ENCODE peak calls at places on chromosomes 11 and 22, in nine cellular contexts. One of them, this sample, is unnamed.

GRCh38 chr11:103800406-103801114 is 235.9 kb upstream of the DDI1 start:
- DNase-seq in NCI-H2171 treated with DMSO at 0.1 percent for 48 hours: no peak
- DNase-seq in tibial nerve: no peak
- DNase-seq in ecto neural progenitor cell: no peak
- DNase-seq in spleen: no peak
- DNase-seq in GDM1: no peak
- DNase-seq in nucleus accumbens: no peak
- DNase-seq in H54: no peak
- DNase-seq in EH: no peak
- DNase-seq in this sample: no peak

GRCh38 chr22:36286096-36286957 is 33.4 kb downstream of the APOL1 start:
- DNase-seq in NCI-H2171 treated with DMSO at 0.1 percent for 48 hours: peak; percentile 69
- DNase-seq in tibial nerve: peak; percentile 75
- DNase-seq in ecto neural progenitor cell: peak; percentile 90
- DNase-seq in spleen: peak; percentile 89
- DNase-seq in GDM1: peak; percentile 15
- DNase-seq in nucleus accumbens: peak; percentile 74
- DNase-seq in H54: peak; percentile 76
- DNase-seq in EH: peak; percentile 75
- DNase-seq in this sample: peak; percentile 70

GRCh38 chr11:120883404-120884135 is 140.3 kb upstream of the TBCEL start:
- DNase-seq in NCI-H2171 treated with DMSO at 0.1 percent for 48 hours: no peak
- DNase-seq in tibial nerve: peak; percentile 30
- DNase-seq in ecto neural progenitor cell: no peak
- DNase-seq in spleen: no peak
- DNase-seq in GDM1: no peak
- DNase-seq in nucleus accumbens: peak; percentile 19
- DNase-seq in H54: no peak
- DNase-seq in EH: peak; percentile 16
- DNase-seq in this sample: no peak

GRCh38 chr11:99418927-99419707 is 398.4 kb downstream of the CNTN5 start:
- DNase-seq in NCI-H2171 treated with DMSO at 0.1 percent for 48 hours: peak; percentile 22
- DNase-seq in tibial nerve: no peak
- DNase-seq in ecto neural progenitor cell: no peak
- DNase-seq in spleen: no peak
- DNase-seq in GDM1: no peak
- DNase-seq in nucleus accumbens: no peak
- DNase-seq in H54: no peak
- DNase-seq in EH: no peak
- DNase-seq in this sample: no peak

GRCh38 chr11:72441647-72442267 is 7.4 kb upstream of the CLPB start:
- DNase-seq in NCI-H2171 treated with DMSO at 0.1 percent for 48 hours: no peak
- DNase-seq in tibial nerve: no peak
- DNase-seq in ecto neural progenitor cell: no peak
- DNase-seq in spleen: no peak
- DNase-seq in GDM1: peak; percentile 10
- DNase-seq in nucleus accumbens: no peak
- DNase-seq in H54: no peak
- DNase-seq in EH: peak; percentile 44
- DNase-seq in this sample: no peak

GRCh38 chr11:80414766-80415165 is 973.9 kb upstream of the TENM4 start:
- DNase-seq in NCI-H2171 treated with DMSO at 0.1 percent for 48 hours: no peak
- DNase-seq in tibial nerve: no peak
- DNase-seq in ecto neural progenitor cell: no peak
- DNase-seq in spleen: no peak
- DNase-seq in GDM1: no peak
- DNase-seq in nucleus accumbens: no peak
- DNase-seq in H54: no peak
- DNase-seq in EH: no peak
- DNase-seq in this sample: no peak

GRCh38 chr22:25354456-25354855 is 135.0 kb downstream of the CRYBB2 start:
- DNase-seq in NCI-H2171 treated with DMSO at 0.1 percent for 48 hours: no peak
- DNase-seq in tibial nerve: no peak
- DNase-seq in ecto neural progenitor cell: no peak
- DNase-seq in spleen: peak; percentile 43
- DNase-seq in GDM1: no peak
- DNase-seq in nucleus accumbens: no peak
- DNase-seq in H54: no peak
- DNase-seq in EH: no peak
- DNase-seq in this sample: no peak

GRCh38 chr22:22185217-22185616 is 59.4 kb upstream of the VPREB1 start:
- DNase-seq in NCI-H2171 treated with DMSO at 0.1 percent for 48 hours: no peak
- DNase-seq in tibial nerve: no peak
- DNase-seq in ecto neural progenitor cell: no peak
- DNase-seq in spleen: no peak
- DNase-seq in GDM1: no peak
- DNase-seq in nucleus accumbens: no peak
- DNase-seq in H54: no peak
- DNase-seq in EH: no peak
- DNase-seq in this sample: no peak

GRCh38 chr11:73493838-73494598 is 103.9 kb downstream of the FAM168A start:
- DNase-seq in NCI-H2171 treated with DMSO at 0.1 percent for 48 hours: no peak
- DNase-seq in tibial nerve: no peak
- DNase-seq in ecto neural progenitor cell: no peak
- DNase-seq in spleen: no peak
- DNase-seq in GDM1: no peak
- DNase-seq in nucleus accumbens: no peak
- DNase-seq in H54: peak; percentile 61
- DNase-seq in EH: peak; percentile 88
- DNase-seq in this sample: peak; percentile 19

GRCh38 chr11:118878187-118878586 is 5.5 kb upstream of the CXCR5 start:
- DNase-seq in NCI-H2171 treated with DMSO at 0.1 percent for 48 hours: no peak
- DNase-seq in tibial nerve: no peak
- DNase-seq in ecto neural progenitor cell: no peak
- DNase-seq in spleen: no peak
- DNase-seq in GDM1: no peak
- DNase-seq in nucleus accumbens: no peak
- DNase-seq in H54: no peak
- DNase-seq in EH: no peak
- DNase-seq in this sample: no peak

GRCh38 chr11:74849525-74850391 is 99.1 kb downstream of the XRRA1 start:
- DNase-seq in NCI-H2171 treated with DMSO at 0.1 percent for 48 hours: no peak
- DNase-seq in tibial nerve: no peak
- DNase-seq in ecto neural progenitor cell: no peak
- DNase-seq in spleen: no peak
- DNase-seq in GDM1: no peak
- DNase-seq in nucleus accumbens: no peak
- DNase-seq in H54: peak; percentile 45
- DNase-seq in EH: peak; percentile 77
- DNase-seq in this sample: peak; percentile 64

GRCh38 chr11:17528181-17528691 is 16.0 kb downstream of the USH1C start:
- DNase-seq in NCI-H2171 treated with DMSO at 0.1 percent for 48 hours: no peak
- DNase-seq in tibial nerve: peak; percentile 28
- DNase-seq in ecto neural progenitor cell: peak; percentile 85
- DNase-seq in spleen: no peak
- DNase-seq in GDM1: no peak
- DNase-seq in nucleus accumbens: peak; percentile 61
- DNase-seq in H54: peak; percentile 82
- DNase-seq in EH: peak; percentile 43
- DNase-seq in this sample: peak; percentile 80

GRCh38 chr11:74694136-74694535 is 37.1 kb downstream of the CHRDL2 start:
- DNase-seq in NCI-H2171 treated with DMSO at 0.1 percent for 48 hours: no peak
- DNase-seq in tibial nerve: no peak
- DNase-seq in ecto neural progenitor cell: no peak
- DNase-seq in spleen: no peak
- DNase-seq in GDM1: no peak
- DNase-seq in nucleus accumbens: no peak
- DNase-seq in H54: no peak
- DNase-seq in EH: peak; percentile 31
- DNase-seq in this sample: no peak

GRCh38 chr11:102592634-102593581 is 32.2 kb downstream of the MMP20 start:
- DNase-seq in NCI-H2171 treated with DMSO at 0.1 percent for 48 hours: no peak
- DNase-seq in tibial nerve: no peak
- DNase-seq in ecto neural progenitor cell: no peak
- DNase-seq in spleen: no peak
- DNase-seq in GDM1: no peak
- DNase-seq in nucleus accumbens: no peak
- DNase-seq in H54: no peak
- DNase-seq in EH: peak; percentile 46
- DNase-seq in this sample: peak; percentile 32

GRCh38 chr22:36332623-36333331 is 55.0 kb downstream of the MYH9 start:
- DNase-seq in NCI-H2171 treated with DMSO at 0.1 percent for 48 hours: peak; percentile 81
- DNase-seq in tibial nerve: no peak
- DNase-seq in ecto neural progenitor cell: no peak
- DNase-seq in spleen: peak; percentile 77
- DNase-seq in GDM1: peak; percentile 35
- DNase-seq in nucleus accumbens: peak; percentile 50
- DNase-seq in H54: no peak
- DNase-seq in EH: peak; percentile 81
- DNase-seq in this sample: no peak

GRCh38 chr11:79110796-79111195 is 330.0 kb downstream of the TENM4 start:
- DNase-seq in NCI-H2171 treated with DMSO at 0.1 percent for 48 hours: no peak
- DNase-seq in tibial nerve: no peak
- DNase-seq in ecto neural progenitor cell: no peak
- DNase-seq in spleen: no peak
- DNase-seq in GDM1: no peak
- DNase-seq in nucleus accumbens: no peak
- DNase-seq in H54: no peak
- DNase-seq in EH: no peak
- DNase-seq in this sample: no peak

GRCh38 chr22:36362819-36363377 is 24.9 kb downstream of the MYH9 start:
- DNase-seq in NCI-H2171 treated with DMSO at 0.1 percent for 48 hours: no peak
- DNase-seq in tibial nerve: no peak
- DNase-seq in ecto neural progenitor cell: no peak
- DNase-seq in spleen: no peak
- DNase-seq in GDM1: no peak
- DNase-seq in nucleus accumbens: no peak
- DNase-seq in H54: no peak
- DNase-seq in EH: peak; percentile 73
- DNase-seq in this sample: no peak

GRCh38 chr11:4127357-4127756 is 32.8 kb downstream of the RRM1 start:
- DNase-seq in NCI-H2171 treated with DMSO at 0.1 percent for 48 hours: no peak
- DNase-seq in tibial nerve: no peak
- DNase-seq in ecto neural progenitor cell: no peak
- DNase-seq in spleen: no peak
- DNase-seq in GDM1: no peak
- DNase-seq in nucleus accumbens: no peak
- DNase-seq in H54: no peak
- DNase-seq in EH: peak; percentile 6
- DNase-seq in this sample: no peak

GRCh38 chr22:30894371-30894740 is 74.2 kb downstream of the MORC2 start:
- DNase-seq in NCI-H2171 treated with DMSO at 0.1 percent for 48 hours: no peak
- DNase-seq in tibial nerve: no peak
- DNase-seq in ecto neural progenitor cell: no peak
- DNase-seq in spleen: no peak
- DNase-seq in GDM1: no peak
- DNase-seq in nucleus accumbens: no peak
- DNase-seq in H54: no peak
- DNase-seq in EH: peak; percentile 40
- DNase-seq in this sample: no peak

This sample was measured in HTR-8/SVneo.